ENCODE peak calls at places on chromosomes 16 and 17, in ten cellular contexts. K is gastrocnemius medialis, R is heart right ventricle, U is GM23338, A is endodermal cell, H is astrocyte of the spinal cord, T is ovary, P is AG04449, F is mucosa of descending colon, Q is AG10803. B is an unnamed sample.

GRCh38 chr16:82344157-82344556 is 174.1 kb upstream of the MPHOSPH6 start:
- DNase-seq in K (no peak), R (no peak), U (peak), A (peak), H (no peak), T (no peak), P (no peak), F (peak), Q (no peak), B (no peak)

GRCh38 chr17:66829386-66829864 is 5.5 kb upstream of the CACNG5 start:
- DNase-seq in K (no peak), R (no peak), U (peak), A (peak), H (peak), T (no peak), P (no peak), F (peak), Q (peak), B (peak)

GRCh38 chr17:81018044-81018802 is 16.7 kb upstream of the BAIAP2 start:
- DNase-seq in K (no peak), R (no peak), U (no peak), A (no peak), H (peak), T (peak), P (no peak), F (peak), Q (peak), B (peak)

GRCh38 chr16:81366316-81366932 is 51.7 kb downstream of the GAN start:
- DNase-seq in K (no peak), R (no peak), U (peak), A (no peak), H (peak), T (no peak), P (no peak), F (peak), Q (peak), B (peak)

GRCh38 chr17:45221997-45222272 is 250 bp downstream of the FMNL1 start:
- DNase-seq in K (no peak), R (peak), U (no peak), A (no peak), H (no peak), T (no peak), P (no peak), F (no peak), Q (no peak), B (no peak)

GRCh38 chr16:67068212-67068753 is 39.3 kb downstream of the CBFB start:
- DNase-seq in K (no peak), R (no peak), U (no peak), A (no peak), H (no peak), T (no peak), P (no peak), F (no peak), Q (no peak), B (no peak)

GRCh38 chr16:31138621-31139578 is 3.4 kb upstream of the PRSS8 start:
- DNase-seq in K (peak), R (peak), U (peak), A (peak), H (peak), T (no peak), P (no peak), F (peak), Q (peak), B (peak)

GRCh38 chr17:78049609-78050008 is 78.9 kb downstream of the TMC6 start:
- DNase-seq in K (no peak), R (no peak), U (no peak), A (no peak), H (no peak), T (no peak), P (no peak), F (no peak), Q (no peak), B (no peak)

GRCh38 chr17:20952183-20952582 is 90.6 kb downstream of the USP22 start:
- DNase-seq in K (no peak), R (no peak), U (no peak), A (no peak), H (no peak), T (no peak), P (no peak), F (peak), Q (no peak), B (no peak)

GRCh38 chr16:30773826-30774225 is 11.7 kb downstream of the RNF40 start:
- DNase-seq in K (no peak), R (no peak), U (no peak), A (no peak), H (no peak), T (no peak), P (no peak), F (no peak), Q (no peak), B (no peak)

GRCh38 chr17:28963212-28963611 is 11.9 kb upstream of the PHF12 start:
- DNase-seq in K (no peak), R (no peak), U (no peak), A (no peak), H (no peak), T (no peak), P (no peak), F (no peak), Q (peak), B (peak)

GRCh38 chr17:22265807-22266206 is 573.5 kb downstream of the KCNJ18 start:
- DNase-seq in K (no peak), R (no peak), U (no peak), A (no peak), H (no peak), T (no peak), P (no peak), F (no peak), Q (no peak), B (no peak)

GRCh38 chr16:75225678-75226515 is 7.1 kb downstream of the CTRB1 start:
- DNase-seq in K (no peak), R (no peak), U (peak), A (no peak), H (no peak), T (no peak), P (no peak), F (no peak), Q (no peak), B (no peak)

GRCh38 chr17:2796164-2797140 is at the start of gene RAP1GAP2:
- DNase-seq in K (peak), R (peak), U (no peak), A (peak), H (no peak), T (no peak), P (no peak), F (peak), Q (no peak), B (no peak)

GRCh38 chr16:84044108-84044488 is 1.5 kb upstream of the SLC38A8 start:
- DNase-seq in K (no peak), R (no peak), U (peak), A (peak), H (no peak), T (no peak), P (no peak), F (peak), Q (peak), B (peak)

GRCh38 chr17:28416703-28417311 is 10.8 kb upstream of the SLC46A1 start:
- DNase-seq in K (no peak), R (no peak), U (peak), A (peak), H (peak), T (no peak), P (no peak), F (peak), Q (peak), B (peak)

GRCh38 chr17:48328457-48328856 is 101.6 kb downstream of the SKAP1 start:
- DNase-seq in K (no peak), R (no peak), U (no peak), A (no peak), H (no peak), T (no peak), P (no peak), F (no peak), Q (no peak), B (no peak)

GRCh38 chr16:56480776-56481467 is 29.6 kb downstream of the OGFOD1 start:
- DNase-seq in K (peak), R (no peak), U (no peak), A (no peak), H (no peak), T (no peak), P (no peak), F (no peak), Q (no peak), B (no peak)

GRCh38 chr17:44501866-44502265 is 1.3 kb downstream of the GPATCH8 start:
- DNase-seq in K (no peak), R (no peak), U (no peak), A (no peak), H (peak), T (no peak), P (no peak), F (no peak), Q (no peak), B (peak)

GRCh38 chr16:2319606-2320005 is 20.9 kb downstream of the ABCA3 start:
- DNase-seq in K (no peak), R (no peak), U (no peak), A (no peak), H (no peak), T (no peak), P (no peak), F (no peak), Q (no peak), B (no peak)

GRCh38 chr17:27241346-27241946 is 52.5 kb upstream of the WSB1 start:
- DNase-seq in K (no peak), R (no peak), U (peak), A (peak), H (peak), T (no peak), P (no peak), F (peak), Q (peak), B (peak)

GRCh38 chr17:77323413-77324171 is 182.8 kb downstream of the SEC14L1 start:
- DNase-seq in K (peak), R (peak), U (no peak), A (peak), H (peak), T (peak), P (no peak), F (peak), Q (peak), B (peak)

GRCh38 chr17:47275245-47275984 is 21.8 kb downstream of the ITGB3 start:
- DNase-seq in K (peak), R (peak), U (peak), A (peak), H (peak), T (peak), P (no peak), F (peak), Q (peak), B (peak)

GRCh38 chr17:53516643-53517042 is 306.1 kb upstream of the KIF2B start:
- DNase-seq in K (no peak), R (no peak), U (peak), A (no peak), H (peak), T (no peak), P (no peak), F (no peak), Q (no peak), B (peak)

GRCh38 chr17:80259642-80260535 is 763 bp upstream of the RNF213 start:
- DNase-seq in K (peak), R (peak), U (peak), A (peak), H (peak), T (peak), P (no peak), F (peak), Q (peak), B (peak)

GRCh38 chr16:10168258-10168657 is 14.0 kb downstream of the GRIN2A start:
- DNase-seq in K (no peak), R (no peak), U (no peak), A (no peak), H (peak), T (no peak), P (no peak), F (no peak), Q (peak), B (no peak)

GRCh38 chr17:45986056-45986455 is 13.0 kb upstream of the STH start:
- DNase-seq in K (no peak), R (no peak), U (no peak), A (no peak), H (no peak), T (no peak), P (no peak), F (no peak), Q (no peak), B (no peak)

GRCh38 chr17:35244345-35245195 is 1.7 kb downstream of the SLFN5 start:
- DNase-seq in K (peak), R (peak), U (peak), A (peak), H (peak), T (peak), P (peak), F (peak), Q (peak), B (peak)

DNA sequence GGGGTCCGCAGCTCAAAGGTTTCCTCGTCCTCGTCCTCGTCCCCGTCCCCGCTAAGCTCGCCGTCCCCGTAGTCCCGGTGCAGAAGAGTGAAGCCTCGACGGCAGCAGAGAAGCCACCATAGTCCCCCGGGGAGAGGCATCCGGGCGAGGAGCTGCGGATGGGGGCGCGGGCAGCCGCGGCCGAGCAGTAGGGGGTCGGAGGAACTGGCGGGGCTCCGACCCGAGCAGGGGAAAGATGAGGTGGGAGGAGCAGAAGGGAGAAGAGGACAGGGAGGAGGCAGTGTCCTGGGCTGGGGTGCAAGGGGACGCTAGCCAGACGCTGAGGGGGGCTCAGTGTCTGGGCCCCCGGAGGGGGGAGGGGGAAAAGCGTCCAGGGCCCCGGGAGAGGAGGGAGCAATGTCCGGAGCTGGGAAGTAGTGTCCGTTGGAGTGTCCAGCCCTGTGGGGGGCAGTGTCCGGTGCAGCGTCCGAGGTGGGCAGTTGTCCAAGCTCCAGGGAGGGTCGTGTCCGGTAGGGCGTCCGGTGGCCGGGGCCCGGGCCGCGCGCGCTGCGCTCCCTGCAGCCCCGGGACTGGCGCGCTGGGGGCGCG is at the start of gene PLEKHH3:
- DNase-seq in K (no peak), R (no peak), U (peak), A (no peak), H (no peak), T (no peak), P (no peak), F (no peak), Q (no peak), B (no peak)
- H3K4me3 ChIP-seq in K (peak), R (peak), U (peak), A (peak), H (peak), T (peak), P (peak), F (peak), Q (peak), B (peak)

DNA sequence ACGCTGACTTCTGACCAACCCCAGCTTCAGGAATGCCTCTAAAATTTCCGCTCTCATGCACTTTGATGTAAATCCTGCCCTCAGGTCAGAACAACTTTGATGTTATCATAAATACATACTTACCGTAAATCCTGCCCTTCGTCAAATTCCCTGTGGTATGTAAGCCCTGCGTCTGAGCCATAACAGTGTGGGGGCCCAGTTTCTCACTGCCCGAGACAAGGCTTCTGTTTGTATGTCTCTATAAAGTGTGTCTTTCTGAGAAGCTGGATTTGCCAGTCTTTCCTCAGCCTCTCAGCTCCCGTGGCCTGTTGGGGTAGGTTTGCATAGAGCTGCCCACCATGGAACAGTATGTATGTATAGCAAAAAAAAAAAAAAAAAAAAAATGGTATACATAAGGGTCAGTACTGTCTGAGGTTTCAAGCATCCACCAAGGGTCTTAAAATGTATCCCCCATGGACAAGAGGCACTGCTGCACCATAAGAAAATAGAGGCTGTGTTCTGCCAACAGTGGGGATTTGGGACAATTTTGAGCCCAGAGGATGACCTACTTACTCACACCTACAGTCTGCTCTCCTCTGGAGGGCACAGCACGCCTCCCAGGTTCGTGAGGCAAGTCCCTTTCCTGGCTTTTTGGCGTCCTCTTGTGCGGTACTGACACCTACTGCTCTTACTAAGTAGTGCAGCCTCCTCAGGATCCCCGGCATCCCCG is 17.5 kb downstream of the PRMT7 start:
- DNase-seq in K (peak), R (peak), U (peak), A (peak), H (peak), T (peak), P (peak), F (peak), Q (peak), B (peak)
- TF ChIP-seq CTCF in K (peak), R (peak), U (peak), A (peak), H (peak), T (peak), P (peak), F (peak), Q (peak), B (peak)

DNA sequence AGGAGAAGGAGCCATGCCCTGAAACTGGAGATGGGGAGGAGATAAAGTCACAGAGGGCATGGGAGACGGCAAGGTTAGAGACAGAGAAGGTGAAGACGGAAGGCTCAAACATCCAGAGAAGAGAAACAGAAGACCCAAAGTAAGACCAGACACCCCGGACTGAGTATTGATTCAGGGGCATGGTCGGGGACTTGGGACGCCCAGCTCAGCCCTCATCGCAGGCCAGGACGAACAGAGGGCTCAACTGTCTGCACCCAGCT is 1.1 kb downstream of the XYLT1 start:
- DNase-seq in K (no peak), R (no peak), U (no peak), A (peak), H (no peak), T (no peak), P (no peak), F (no peak), Q (no peak), B (no peak)
- H3K4me3 ChIP-seq in K (peak), R (peak), U (peak), A (peak), H (peak), T (peak), P (peak), F (peak), Q (peak), B (peak)

GRCh38 chr17:50478391-50479361 is at the start of gene RSAD1:
- DNase-seq in K (peak), R (peak), U (peak), A (peak), H (peak), T (peak), P (peak), F (peak), Q (peak), B (peak)
- TF ChIP-seq CTCF in K (peak), R (peak), U (peak), A (peak), H (peak), T (peak), P (peak), F (peak), Q (peak), B (no peak)

DNA sequence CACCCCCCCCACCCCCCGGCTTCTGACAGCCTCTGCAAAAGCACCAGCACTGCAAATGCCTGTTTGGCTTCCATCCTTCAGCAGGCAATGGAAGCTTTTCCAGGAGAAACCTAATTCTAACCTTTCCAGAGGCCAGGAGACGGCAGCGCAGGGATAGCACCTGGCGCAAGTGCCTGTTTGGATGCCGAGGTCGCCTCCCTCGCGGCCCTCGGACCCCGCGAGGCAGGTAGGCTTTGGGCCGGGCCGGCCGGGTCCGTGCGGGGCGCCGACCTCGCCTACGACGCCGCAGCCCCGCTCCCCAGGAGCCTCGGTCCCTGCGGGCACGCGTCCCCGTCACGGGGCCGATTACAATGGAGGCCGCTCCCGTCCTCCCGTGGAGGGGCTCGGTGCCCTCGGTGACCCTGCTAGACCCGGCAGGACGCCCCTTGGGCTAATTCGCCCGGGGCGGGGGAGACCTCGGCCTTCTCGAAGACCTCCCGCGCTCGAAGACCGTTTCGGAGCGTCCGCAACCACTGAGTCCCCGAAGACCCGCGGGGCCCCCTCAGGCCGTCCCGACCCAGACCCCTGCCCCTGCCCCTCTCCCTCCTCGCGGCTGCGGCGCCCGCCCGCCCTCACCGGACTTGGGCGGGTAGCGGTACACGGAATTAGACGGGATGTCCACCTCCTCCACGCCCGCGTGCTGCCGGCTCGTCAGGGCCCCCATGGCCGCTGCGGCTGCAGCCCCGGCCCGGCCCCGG is 587 bp downstream of the RNF157 start:
- DNase-seq in K (no peak), R (peak), U (peak), A (peak), H (no peak), T (no peak), P (no peak), F (no peak), Q (no peak), B (no peak)
- H3K4me3 ChIP-seq in K (peak), R (peak), U (peak), A (peak), H (peak), T (peak), P (peak), F (peak), Q (no peak), B (no peak)

GRCh38 chr17:15998031-15998574 is 1.4 kb downstream of the ZSWIM7 start:
- DNase-seq in K (no peak), R (no peak), U (no peak), A (no peak), H (no peak), T (no peak), P (no peak), F (no peak), Q (no peak), B (no peak)

GRCh38 chr17:15999141-15999973 is at the start of the genes TTC19 and ZSWIM7:
- DNase-seq in K (peak), R (peak), U (peak), A (peak), H (peak), T (peak), P (peak), F (peak), Q (peak), B (peak)

GRCh38 chr17:16002708-16003265 is 3.2 kb downstream of the TTC19 start:
- DNase-seq in K (no peak), R (no peak), U (no peak), A (no peak), H (no peak), T (no peak), P (no peak), F (no peak), Q (no peak), B (no peak)

GRCh38 chr17:16001498-16001897 is 1.9 kb downstream of the TTC19 start:
- DNase-seq in K (no peak), R (no peak), U (no peak), A (no peak), H (no peak), T (no peak), P (no peak), F (no peak), Q (peak), B (peak)

GRCh38 chr17:15999974-16000827 is 577 bp downstream of the TTC19 start:
- DNase-seq in K (peak), R (peak), U (peak), A (no peak), H (peak), T (peak), P (no peak), F (peak), Q (peak), B (peak)
- TF ChIP-seq CTCF in K (no peak), R (no peak), U (no peak), A (no peak), H (no peak), T (no peak), P (no peak), F (no peak), Q (no peak), B (no peak)

GRCh38 chr16:13390093-13390985 is 488.9 kb downstream of the SHISA9 start:
- DNase-seq in K (no peak), R (no peak), U (no peak), A (no peak), H (no peak), T (no peak), P (no peak), F (no peak), Q (no peak), B (no peak)
- H3K4me3 ChIP-seq in K (no peak), R (no peak), U (no peak), A (peak), H (no peak), T (no peak), P (no peak), F (no peak), Q (no peak), B (no peak)